ENCODE peak calls at places on chromosomes 2 and 18, in ten cellular contexts. A is fibroblast of the aortic adventitia, W is fibroblast of lung, G is brain microvascular endothelial cell, D is HL-60, M is cardiac fibroblast, I is MM.1S, L is Peyer's patch, N is A673, X is MCF 10A. U is an unnamed sample.

GRCh38 chr2:85669549-85669948 is 1.6 kb upstream of the SFTPB start:
- DNase-seq in A (no peak), W (no peak), G (no peak), D (no peak), M (no peak), I (no peak), L (peak), N (no peak), X (no peak), U (no peak)

GRCh38 chr18:934518-935123 is 29.9 kb downstream of the ADCYAP1 start:
- DNase-seq in A (no peak), W (no peak), G (no peak), D (no peak), M (no peak), I (no peak), L (no peak), N (no peak), X (no peak), U (no peak)

GRCh38 chr2:12861344-12861942 is 144.7 kb downstream of the TRIB2 start:
- DNase-seq in A (peak), W (peak), G (peak), D (no peak), M (peak), I (peak), L (no peak), N (no peak), X (peak), U (no peak)

GRCh38 chr2:64568836-64569235 is 44.7 kb downstream of the AFTPH start:
- DNase-seq in A (no peak), W (no peak), G (no peak), D (no peak), M (peak), I (no peak), L (no peak), N (no peak), X (no peak), U (no peak)

GRCh38 chr2:152036611-152037469 is 62.0 kb downstream of the CACNB4 start:
- DNase-seq in A (peak), W (peak), G (peak), D (peak), M (peak), I (peak), L (peak), N (peak), X (peak), U (peak)

GRCh38 chr2:217928324-217929293 is 74.2 kb downstream of the TNS1 start:
- DNase-seq in A (no peak), W (no peak), G (no peak), D (no peak), M (peak), I (no peak), L (no peak), N (no peak), X (no peak), U (no peak)

GRCh38 chr2:192286093-192286701 is 91.5 kb upstream of the TMEFF2 start:
- DNase-seq in A (peak), W (peak), G (peak), D (no peak), M (peak), I (peak), L (peak), N (peak), X (peak), U (no peak)

GRCh38 chr18:37565138-37565984 is at the start of gene CELF4:
- DNase-seq in A (no peak), W (peak), G (no peak), D (no peak), M (peak), I (no peak), L (no peak), N (peak), X (peak), U (no peak)

DNA sequence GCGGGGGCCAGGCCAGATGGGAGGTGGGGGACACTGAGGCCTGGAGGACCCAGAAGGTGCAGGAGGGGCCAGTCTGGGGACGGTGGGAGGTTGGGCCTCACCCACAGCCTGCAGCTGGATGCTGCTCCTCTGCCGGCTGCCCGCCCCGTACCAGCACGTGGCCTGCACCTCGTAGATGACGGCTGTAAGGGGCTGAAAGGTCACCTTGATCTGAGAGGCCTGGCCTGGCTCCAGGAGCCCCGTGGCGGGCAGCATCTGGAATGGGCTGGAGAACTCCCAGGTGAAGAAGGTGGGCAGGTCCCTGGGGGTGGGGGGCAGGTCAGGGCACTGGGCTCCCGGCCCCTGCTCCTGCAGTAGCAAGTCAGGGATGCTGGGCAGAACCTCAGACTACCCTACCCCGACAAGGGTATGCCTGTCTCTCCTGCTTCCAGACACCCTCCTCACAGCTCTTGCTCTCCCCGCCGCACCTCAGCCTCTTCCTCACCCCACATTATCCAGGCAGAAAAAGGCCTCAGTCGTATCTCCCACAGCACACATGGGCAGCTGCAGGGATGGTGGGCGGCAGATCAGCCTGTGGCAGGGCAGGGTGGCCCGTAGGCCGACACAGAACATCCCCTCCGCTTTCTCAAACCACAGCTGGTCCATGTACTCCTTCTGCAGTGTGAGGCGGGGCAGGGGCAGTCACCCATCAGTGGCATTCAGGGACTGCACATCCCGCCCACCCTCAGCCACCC is 10.1 kb downstream of the CFAP65 start:
- DNase-seq in A (no peak), W (no peak), G (no peak), D (no peak), M (no peak), I (no peak), L (no peak), N (no peak), X (no peak), U (no peak)
- TF ChIP-seq CTCF in A (no peak), W (no peak), G (no peak), D (no peak), M (no peak), I (no peak), L (no peak), N (no peak), X (no peak), U (no peak)

DNA sequence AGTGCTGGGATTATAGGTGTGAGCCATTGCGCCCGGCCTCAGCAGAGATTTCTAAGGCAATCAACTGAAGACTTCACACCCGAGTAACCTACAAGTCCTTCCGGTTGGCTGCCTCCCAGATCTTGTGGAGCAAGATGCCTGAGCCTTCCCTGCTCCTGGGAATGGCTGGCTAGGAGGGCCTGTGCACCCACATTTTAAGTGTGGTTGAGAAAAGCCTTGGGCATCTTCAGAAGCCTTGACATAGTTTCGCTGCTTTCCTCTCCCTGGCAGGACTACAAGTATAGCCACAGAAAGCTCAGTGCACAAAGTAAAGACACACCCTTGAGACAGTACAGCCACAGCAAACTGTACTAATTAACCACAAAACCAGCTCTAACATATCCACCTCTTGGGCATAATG is 35.2 kb downstream of the E2F6 start:
- DNase-seq in A (no peak), W (no peak), G (no peak), D (no peak), M (no peak), I (no peak), L (no peak), N (no peak), X (no peak), U (no peak)
- TF ChIP-seq CTCF in A (no peak), W (no peak), G (no peak), D (no peak), M (no peak), I (no peak), L (no peak), N (no peak), X (no peak), U (no peak)

GRCh38 chr18:48475635-48476549 is 62.9 kb upstream of the CTIF start:
- DNase-seq in A (peak), W (peak), G (peak), D (peak), M (peak), I (peak), L (peak), N (peak), X (peak), U (peak)
- TF ChIP-seq CTCF in A (peak), W (peak), G (peak), D (peak), M (peak), I (peak), L (peak), N (peak), X (peak), U (peak)

GRCh38 chr2:62801814-62802524 is 96.5 kb downstream of the EHBP1 start:
- DNase-seq in A (no peak), W (no peak), G (no peak), D (no peak), M (peak), I (peak), L (no peak), N (peak), X (peak), U (no peak)
- TF ChIP-seq CTCF in A (peak), W (peak), G (peak), D (no peak), M (peak), I (peak), L (no peak), N (no peak), X (peak), U (no peak)

DNA sequence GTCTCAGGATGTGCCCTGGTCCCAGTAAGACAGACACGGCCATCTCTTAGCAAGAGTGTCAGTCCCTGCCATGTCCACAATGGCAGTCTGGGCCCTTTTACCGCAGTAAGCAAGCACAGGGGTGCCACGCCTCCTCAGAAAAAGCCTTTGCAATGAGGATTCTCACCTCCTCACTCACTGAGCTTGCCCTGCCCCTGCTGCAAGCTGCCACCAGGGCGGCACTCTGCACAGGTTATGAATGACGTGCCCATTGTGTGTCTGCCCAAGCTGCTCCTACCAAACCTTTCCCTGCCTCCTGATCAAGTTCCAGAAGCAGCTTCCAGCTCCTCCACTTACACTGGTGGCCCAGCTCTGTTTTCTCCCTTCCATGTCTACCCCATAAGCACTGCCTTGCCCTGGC is 23.3 kb downstream of the ERCC3 start:
- DNase-seq in A (no peak), W (no peak), G (no peak), D (no peak), M (no peak), I (no peak), L (no peak), N (no peak), X (no peak), U (no peak)
- TF ChIP-seq CTCF in A (no peak), W (no peak), G (peak), D (peak), M (no peak), I (peak), L (no peak), N (peak), X (no peak), U (no peak)

GRCh38 chr2:160464017-160464416 is 29.6 kb downstream of the RBMS1 start:
- DNase-seq in A (no peak), W (no peak), G (no peak), D (no peak), M (no peak), I (no peak), L (no peak), N (no peak), X (no peak), U (no peak)
- TF ChIP-seq CTCF in A (no peak), W (no peak), G (no peak), D (no peak), M (no peak), I (no peak), L (no peak), N (no peak), X (no peak), U (no peak)